ENCODE peak calls at places on chromosomes 5 and 9, in five cellular contexts. One of them, this sample, is unnamed.
A peak's percentile ranks its signal among the peaks of the same experiment; 100 is the strongest.

GRCh38 chr9:136723362-136723976 is 11.1 kb downstream of the DIPK1B start:
- DNase-seq in left cardiac atrium: no peak
- DNase-seq in HEK293T: no peak
- DNase-seq in nephron progenitor cell: no peak
- DNase-seq in activated T-helper 1 cell treated with Interleukin-2 at 50 U/mL for 16 hours: no peak
- DNase-seq in this sample: no peak

GRCh38 chr9:95189230-95190098 is 128.0 kb downstream of the FANCC start:
- DNase-seq in left cardiac atrium: peak; percentile 71
- DNase-seq in HEK293T: no peak
- DNase-seq in nephron progenitor cell: no peak
- DNase-seq in activated T-helper 1 cell treated with Interleukin-2 at 50 U/mL for 16 hours: no peak
- DNase-seq in this sample: no peak

GRCh38 chr9:98142925-98143481 is 24.0 kb upstream of the TRIM14 start:
- DNase-seq in left cardiac atrium: no peak
- DNase-seq in HEK293T: no peak
- DNase-seq in nephron progenitor cell: no peak
- DNase-seq in activated T-helper 1 cell treated with Interleukin-2 at 50 U/mL for 16 hours: no peak
- DNase-seq in this sample: no peak

GRCh38 chr5:43045236-43045635 is 5.1 kb upstream of the ANXA2R start:
- DNase-seq in left cardiac atrium: no peak
- DNase-seq in HEK293T: no peak
- DNase-seq in nephron progenitor cell: no peak
- DNase-seq in activated T-helper 1 cell treated with Interleukin-2 at 50 U/mL for 16 hours: no peak
- DNase-seq in this sample: no peak

GRCh38 chr5:172830876-172831662 is 3.0 kb upstream of the ERGIC1 start:
- DNase-seq in left cardiac atrium: no peak
- DNase-seq in HEK293T: no peak
- DNase-seq in nephron progenitor cell: no peak
- DNase-seq in activated T-helper 1 cell treated with Interleukin-2 at 50 U/mL for 16 hours: no peak
- DNase-seq in this sample: no peak

GRCh38 chr9:116323012-116323411 is 169.4 kb downstream of the PAPPA start:
- DNase-seq in left cardiac atrium: no peak
- DNase-seq in HEK293T: no peak
- DNase-seq in nephron progenitor cell: no peak
- DNase-seq in activated T-helper 1 cell treated with Interleukin-2 at 50 U/mL for 16 hours: no peak
- DNase-seq in this sample: no peak

GRCh38 chr5:14476791-14477435 is 104.7 kb upstream of the OTULINL start:
- DNase-seq in left cardiac atrium: no peak
- DNase-seq in HEK293T: no peak
- DNase-seq in nephron progenitor cell: no peak
- DNase-seq in activated T-helper 1 cell treated with Interleukin-2 at 50 U/mL for 16 hours: no peak
- DNase-seq in this sample: no peak

GRCh38 chr9:132548971-132549649 is 33.3 kb upstream of the BARHL1 start:
- DNase-seq in left cardiac atrium: no peak
- DNase-seq in HEK293T: no peak
- DNase-seq in nephron progenitor cell: no peak
- DNase-seq in activated T-helper 1 cell treated with Interleukin-2 at 50 U/mL for 16 hours: no peak
- DNase-seq in this sample: peak; percentile 46

GRCh38 chr5:1298723-1299510 is 4.0 kb upstream of the TERT start:
- DNase-seq in left cardiac atrium: no peak
- DNase-seq in HEK293T: no peak
- DNase-seq in nephron progenitor cell: peak; percentile 3
- DNase-seq in activated T-helper 1 cell treated with Interleukin-2 at 50 U/mL for 16 hours: no peak
- DNase-seq in this sample: no peak